ENCODE peak calls at places on chromosome 21, in nine cellular contexts. B, J, Z, R, T, M, S, W and F are unnamed samples.

GRCh38 chr21:29056005-29056404 is 17.4 kb downstream of the CCT8 start:
- DNase-seq in B (no peak), J (no peak), Z (no peak), R (no peak), T (no peak), M (no peak), S (no peak), W (no peak), F (no peak)

GRCh38 chr21:16258834-16259611 is 529.2 kb downstream of the USP25 start:
- DNase-seq in B (no peak), J (no peak), Z (no peak), R (no peak), T (no peak), M (no peak), S (no peak), W (no peak), F (no peak)

GRCh38 chr21:40053007-40053406 is 185.8 kb downstream of the PCP4 start:
- DNase-seq in B (no peak), J (no peak), Z (peak), R (no peak), T (no peak), M (no peak), S (peak), W (no peak), F (no peak)

GRCh38 chr21:24375201-24375600 is 1232.1 kb downstream of the MRPL39 start:
- DNase-seq in B (no peak), J (no peak), Z (no peak), R (no peak), T (no peak), M (no peak), S (peak), W (no peak), F (no peak)

GRCh38 chr21:46126321-46127238 is 28.7 kb downstream of the COL6A2 start:
- DNase-seq in B (no peak), J (no peak), Z (no peak), R (no peak), T (no peak), M (no peak), S (peak), W (no peak), F (no peak)

GRCh38 chr21:15472108-15472507 is 257.7 kb upstream of the USP25 start:
- DNase-seq in B (no peak), J (no peak), Z (no peak), R (no peak), T (no peak), M (no peak), S (no peak), W (no peak), F (no peak)

GRCh38 chr21:43034826-43035225 is 40.8 kb downstream of the CBS start:
- DNase-seq in B (no peak), J (no peak), Z (no peak), R (no peak), T (no peak), M (no peak), S (peak), W (no peak), F (no peak)

GRCh38 chr21:20020032-20020431 is 978.2 kb upstream of the NCAM2 start:
- DNase-seq in B (no peak), J (no peak), Z (no peak), R (no peak), T (no peak), M (no peak), S (no peak), W (no peak), F (no peak)

GRCh38 chr21:17554619-17555472 is 42.0 kb downstream of the CXADR start:
- DNase-seq in B (peak), J (no peak), Z (peak), R (no peak), T (no peak), M (no peak), S (no peak), W (no peak), F (peak)

GRCh38 chr21:43318841-43319781 is 107.8 kb downstream of the SIK1 start:
- DNase-seq in B (peak), J (peak), Z (peak), R (no peak), T (no peak), M (no peak), S (no peak), W (peak), F (no peak)

GRCh38 chr21:33040215-33040614 is 14.5 kb downstream of the OLIG2 start:
- DNase-seq in B (no peak), J (no peak), Z (no peak), R (no peak), T (no peak), M (no peak), S (no peak), W (no peak), F (no peak)

GRCh38 chr21:33036430-33037162 is 10.9 kb downstream of the OLIG2 start:
- DNase-seq in B (peak), J (peak), Z (peak), R (no peak), T (no peak), M (no peak), S (no peak), W (no peak), F (peak)

GRCh38 chr21:33041981-33042380 is 16.2 kb downstream of the OLIG2 start:
- DNase-seq in B (no peak), J (no peak), Z (no peak), R (no peak), T (no peak), M (no peak), S (no peak), W (no peak), F (no peak)

GRCh38 chr21:33042812-33043211 is 17.1 kb downstream of the OLIG2 start:
- DNase-seq in B (peak), J (peak), Z (peak), R (peak), T (no peak), M (no peak), S (no peak), W (no peak), F (peak)

DNA sequence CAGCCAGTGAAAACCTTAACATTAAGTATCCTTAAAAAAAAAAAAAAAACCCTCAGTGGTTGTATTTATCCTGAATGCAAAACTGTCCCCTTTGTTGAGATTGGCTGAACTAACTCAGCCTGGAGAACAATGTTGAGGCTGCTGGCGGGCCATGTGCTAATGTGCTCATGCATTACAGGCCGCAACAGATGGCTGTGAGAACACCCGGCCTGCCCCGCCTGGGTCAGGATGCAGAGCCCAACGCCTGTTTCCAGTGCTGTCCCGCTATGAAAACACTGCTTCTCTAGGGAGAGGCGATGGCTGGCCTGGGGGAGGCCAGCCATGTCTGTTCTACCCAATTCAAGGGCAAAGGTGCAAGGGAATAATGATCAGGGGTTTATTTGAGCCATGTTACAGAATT is 13.8 kb downstream of the OLIG2 start:
- DNase-seq in B (no peak), J (no peak), Z (no peak), R (no peak), T (no peak), M (no peak), S (no peak), W (no peak), F (no peak)
- TF ChIP-seq CTCF in B (no peak), J (no peak), Z (no peak), R (no peak), T (no peak), M (no peak), S (no peak), W (no peak), F (no peak)

DNA sequence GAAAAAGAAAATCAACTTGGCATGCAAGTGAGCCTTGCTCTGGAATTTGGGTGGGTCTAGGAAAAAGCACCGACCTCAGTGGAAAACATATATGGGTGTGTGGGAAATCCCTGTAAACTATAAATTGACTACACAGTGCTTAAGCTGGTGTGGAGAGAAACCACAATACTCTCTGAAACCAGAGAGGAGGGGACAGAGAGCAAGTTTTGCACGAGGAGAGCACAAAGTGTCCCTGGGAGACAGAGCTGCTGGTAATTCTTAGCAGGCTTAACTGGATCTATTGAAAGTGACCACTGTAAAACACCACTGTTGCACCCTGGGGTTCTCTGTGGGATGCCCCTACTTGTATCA is 12.8 kb downstream of the KCNJ15 start:
- DNase-seq in B (no peak), J (no peak), Z (no peak), R (no peak), T (no peak), M (peak), S (no peak), W (no peak), F (no peak)
- TF ChIP-seq CTCF in B (no peak), J (no peak), Z (no peak), R (no peak), T (no peak), M (no peak), S (no peak), W (no peak), F (no peak)

GRCh38 chr21:31548688-31549087 is 110.8 kb upstream of the SOD1 start:
- DNase-seq in B (no peak), J (no peak), Z (no peak), R (no peak), T (no peak), M (no peak), S (peak), W (no peak), F (no peak)
- TF ChIP-seq CTCF in B (no peak), J (peak), Z (no peak), R (no peak), T (no peak), M (no peak), S (no peak), W (no peak), F (no peak)

GRCh38 chr21:34944015-34944755 is 104.9 kb downstream of the RUNX1 start:
- DNase-seq in B (no peak), J (no peak), Z (no peak), R (no peak), T (no peak), M (no peak), S (no peak), W (no peak), F (no peak)

GRCh38 chr21:34947122-34947534 is 102.0 kb downstream of the RUNX1 start:
- DNase-seq in B (no peak), J (no peak), Z (no peak), R (no peak), T (no peak), M (no peak), S (no peak), W (no peak), F (no peak)

GRCh38 chr21:34948157-34948556 is 100.9 kb downstream of the RUNX1 start:
- DNase-seq in B (no peak), J (no peak), Z (no peak), R (no peak), T (no peak), M (no peak), S (no peak), W (no peak), F (no peak)

GRCh38 chr21:34945288-34945687 is 103.8 kb downstream of the RUNX1 start:
- DNase-seq in B (no peak), J (no peak), Z (no peak), R (no peak), T (no peak), M (no peak), S (no peak), W (no peak), F (no peak)

GRCh38 chr21:34946385-34947121 is 102.5 kb downstream of the RUNX1 start:
- DNase-seq in B (no peak), J (no peak), Z (no peak), R (no peak), T (no peak), M (no peak), S (no peak), W (no peak), F (no peak)
- TF ChIP-seq CTCF in B (no peak), J (peak), Z (no peak), R (no peak), T (no peak), M (no peak), S (no peak), W (no peak), F (no peak)

GRCh38 chr21:41932191-41932575 is 21.6 kb downstream of the C2CD2 start:
- DNase-seq in B (peak), J (peak), Z (peak), R (peak), T (no peak), M (no peak), S (no peak), W (no peak), F (peak)
- TF ChIP-seq CTCF in B (peak), J (peak), Z (peak), R (peak), T (no peak), M (no peak), S (no peak), W (no peak), F (peak)

GRCh38 chr21:38702196-38702595 is 103.5 kb upstream of the ETS2 start:
- DNase-seq in B (no peak), J (no peak), Z (no peak), R (no peak), T (no peak), M (no peak), S (no peak), W (no peak), F (no peak)

GRCh38 chr21:38691626-38692025 is 114.1 kb upstream of the ETS2 start:
- DNase-seq in B (no peak), J (no peak), Z (no peak), R (no peak), T (no peak), M (no peak), S (no peak), W (no peak), F (peak)

GRCh38 chr21:38699048-38699447 is 106.7 kb upstream of the ETS2 start:
- DNase-seq in B (no peak), J (no peak), Z (no peak), R (no peak), T (no peak), M (no peak), S (no peak), W (no peak), F (no peak)

GRCh38 chr21:38696617-38697016 is 109.1 kb upstream of the ETS2 start:
- DNase-seq in B (no peak), J (no peak), Z (no peak), R (no peak), T (no peak), M (no peak), S (no peak), W (no peak), F (no peak)
- TF ChIP-seq CTCF in B (no peak), J (peak), Z (no peak), R (no peak), T (no peak), M (no peak), S (no peak), W (no peak), F (no peak)

GRCh38 chr21:44950016-44950326 is 10.1 kb downstream of the SLX9 start:
- DNase-seq in B (no peak), J (no peak), Z (no peak), R (no peak), T (no peak), M (no peak), S (no peak), W (no peak), F (no peak)
- TF ChIP-seq CTCF in B (no peak), J (no peak), Z (no peak), R (no peak), T (no peak), M (no peak), S (no peak), W (no peak), F (no peak)